ENCODE peak calls at places on chromosomes 6 and 20, in nine cellular contexts. Q, V, N, D, W, Z, U, A and R are unnamed samples.

GRCh38 chr6:11434565-11435326 is 102.8 kb upstream of the TMEM170B start:
- DNase-seq in W (peak; percentile 40), N (no peak), U (no peak), Q (no peak), D (no peak), Z (peak; percentile 83), V (peak; percentile 20), A (no peak), R (no peak)

GRCh38 chr6:76221525-76221924 is 149.1 kb upstream of the IMPG1 start:
- DNase-seq in A (no peak), V (no peak), D (no peak), U (no peak), Q (no peak), N (no peak), W (no peak), Z (no peak), R (no peak)

GRCh38 chr6:38588631-38589366 is 50.9 kb downstream of the BTBD9 start:
- DNase-seq in W (no peak), Q (no peak), Z (peak; percentile 91), D (no peak), A (no peak), V (no peak), N (no peak), U (no peak), R (no peak)

GRCh38 chr6:52306972-52307849 is 22.7 kb upstream of the MCM3 start:
- DNase-seq in A (no peak), Q (no peak), V (no peak), N (no peak), D (no peak), W (no peak), U (no peak), Z (no peak), R (no peak)

GRCh38 chr20:56826971-56827645 is 198.0 kb downstream of the TFAP2C start:
- DNase-seq in W (no peak), Q (no peak), N (no peak), U (no peak), Z (no peak), V (no peak), A (no peak), D (no peak), R (no peak)

GRCh38 chr20:31675828-31676533 is 38.3 kb downstream of the COX4I2 start:
- DNase-seq in A (no peak), N (no peak), W (peak; percentile 57), Z (no peak), V (no peak), D (no peak), U (peak; percentile 64), Q (no peak), R (no peak)

GRCh38 chr6:97524846-97525245 is 241.8 kb upstream of the MMS22L start:
- DNase-seq in D (peak; percentile 47), N (no peak), Z (peak; percentile 2), A (no peak), U (no peak), Q (no peak), W (no peak), V (peak; percentile 13), R (no peak)

GRCh38 chr6:119129968-119130484 is 51.6 kb upstream of the FAM184A start:
- DNase-seq in Q (no peak), V (no peak), D (no peak), U (no peak), A (no peak), W (no peak), Z (peak; percentile 81), N (peak; percentile 88), R (no peak)

GRCh38 chr6:71254323-71254722 is 34.3 kb upstream of the OGFRL1 start:
- DNase-seq in Z (no peak), Q (no peak), N (no peak), D (peak; percentile 62), A (no peak), V (no peak), U (no peak), W (no peak), R (no peak)

GRCh38 chr6:10559492-10560150 is 38.5 kb downstream of the GCNT2 start:
- DNase-seq in W (no peak), N (no peak), V (no peak), U (no peak), D (no peak), A (no peak), Q (no peak), Z (peak; percentile 18), R (no peak)

GRCh38 chr6:31586013-31586412 is at the start of gene LST1:
- DNase-seq in A (no peak), Q (no peak), N (no peak), U (no peak), Z (no peak), W (peak; percentile 99), V (no peak), D (no peak), R (no peak)

GRCh38 chr6:70479236-70479635 is 65.9 kb downstream of the FAM135A start:
- DNase-seq in W (no peak), Q (no peak), N (no peak), U (peak; percentile 38), V (no peak), A (no peak), D (no peak), Z (peak; percentile 30), R (no peak)

GRCh38 chr6:788058-788457 is 95.1 kb upstream of the EXOC2 start:
- DNase-seq in Z (no peak), N (no peak), V (no peak), W (no peak), U (no peak), Q (no peak), D (no peak), A (no peak), R (no peak)

GRCh38 chr6:132126150-132126549 is 175.0 kb upstream of the CCN2 start:
- DNase-seq in N (no peak), V (no peak), U (no peak), Q (no peak), A (no peak), D (no peak), W (no peak), Z (no peak), R (no peak)

GRCh38 chr6:7106215-7106751 is 1.5 kb upstream of the RREB1 start:
- DNase-seq in N (no peak), W (peak; percentile 76), D (no peak), V (no peak), Q (no peak), Z (no peak), A (no peak), U (no peak), R (no peak)

GRCh38 chr6:155782320-155782730 is 326.7 kb upstream of the NOX3 start:
- DNase-seq in A (no peak), D (no peak), N (no peak), U (no peak), V (peak; percentile 36), W (no peak), Q (no peak), Z (peak; percentile 97), R (no peak)

GRCh38 chr20:15214051-15214450 is 876.6 kb upstream of the FLRT3 start:
- DNase-seq in N (no peak), W (no peak), Q (no peak), A (no peak), V (no peak), U (no peak), Z (no peak), D (no peak), R (no peak)

GRCh38 chr6:53630533-53631269 is 34.9 kb downstream of the KLHL31 start:
- DNase-seq in D (no peak), A (peak; percentile 55), Z (no peak), N (no peak), Q (no peak), W (no peak), V (no peak), U (no peak), R (no peak)

GRCh38 chr6:24874128-24874527 is 61.6 kb downstream of the RIPOR2 start:
- DNase-seq in W (no peak), N (no peak), A (no peak), Z (no peak), U (no peak), V (no peak), D (no peak), Q (no peak), R (no peak)

GRCh38 chr6:167502471-167502870 is 177.6 kb downstream of the TTLL2 start:
- DNase-seq in N (no peak), Z (no peak), W (no peak), D (no peak), A (no peak), Q (no peak), V (no peak), U (no peak), R (no peak)